ENCODE peak calls at places on chromosomes 5 and 9, in nine cellular contexts. One of them, this sample, is unnamed.

GRCh38 chr5:66829826-66830225 is 233.6 kb downstream of the MAST4 start:
- DNase-seq in cardiac muscle cell: no peak
- DNase-seq in nephron progenitor cell: no peak
- DNase-seq in Calu3: no peak
- DNase-seq in AG09309: no peak
- DNase-seq in AG10803: peak
- DNase-seq in GM20000: no peak
- DNase-seq in gastrocnemius medialis: no peak
- DNase-seq in fibroblast of lung: peak
- DNase-seq in this sample: no peak

GRCh38 chr5:150525163-150525562 is 17.2 kb downstream of the NDST1 start:
- DNase-seq in Calu3: no peak
- DNase-seq in AG09309: no peak
- DNase-seq in GM20000: no peak
- DNase-seq in AG10803: no peak
- DNase-seq in gastrocnemius medialis: peak
- DNase-seq in fibroblast of lung: no peak
- DNase-seq in cardiac muscle cell: no peak
- DNase-seq in nephron progenitor cell: no peak
- DNase-seq in this sample: no peak

GRCh38 chr9:31790720-31791119 is 593.7 kb upstream of the ACO1 start:
- DNase-seq in Calu3: no peak
- DNase-seq in AG10803: no peak
- DNase-seq in fibroblast of lung: no peak
- DNase-seq in nephron progenitor cell: no peak
- DNase-seq in gastrocnemius medialis: no peak
- DNase-seq in GM20000: no peak
- DNase-seq in AG09309: no peak
- DNase-seq in cardiac muscle cell: no peak
- DNase-seq in this sample: no peak

GRCh38 chr9:129446828-129447550 is 173.9 kb downstream of the C9orf50 start:
- DNase-seq in GM20000: no peak
- DNase-seq in nephron progenitor cell: no peak
- DNase-seq in cardiac muscle cell: no peak
- DNase-seq in AG10803: no peak
- DNase-seq in gastrocnemius medialis: no peak
- DNase-seq in AG09309: no peak
- DNase-seq in fibroblast of lung: no peak
- DNase-seq in Calu3: no peak
- DNase-seq in this sample: no peak

GRCh38 chr9:93612796-93613154 is 36.4 kb downstream of the PHF2 start:
- DNase-seq in GM20000: peak
- DNase-seq in cardiac muscle cell: no peak
- DNase-seq in AG09309: no peak
- DNase-seq in AG10803: no peak
- DNase-seq in fibroblast of lung: no peak
- DNase-seq in gastrocnemius medialis: no peak
- DNase-seq in nephron progenitor cell: no peak
- DNase-seq in Calu3: no peak
- DNase-seq in this sample: peak

GRCh38 chr5:150515446-150515845 is 7.5 kb downstream of the NDST1 start:
- DNase-seq in fibroblast of lung: peak
- DNase-seq in gastrocnemius medialis: peak
- DNase-seq in GM20000: no peak
- DNase-seq in AG10803: peak
- DNase-seq in cardiac muscle cell: no peak
- DNase-seq in AG09309: peak
- DNase-seq in Calu3: no peak
- DNase-seq in nephron progenitor cell: no peak
- DNase-seq in this sample: no peak

GRCh38 chr5:39219433-39219832 is at the start of gene FYB1:
- DNase-seq in Calu3: peak
- DNase-seq in fibroblast of lung: no peak
- DNase-seq in cardiac muscle cell: no peak
- DNase-seq in GM20000: no peak
- DNase-seq in nephron progenitor cell: no peak
- DNase-seq in AG09309: peak
- DNase-seq in AG10803: peak
- DNase-seq in gastrocnemius medialis: peak
- DNase-seq in this sample: no peak

GRCh38 chr9:83413367-83413766 is 124.8 kb downstream of the FRMD3 start:
- DNase-seq in fibroblast of lung: no peak
- DNase-seq in Calu3: no peak
- DNase-seq in gastrocnemius medialis: no peak
- DNase-seq in GM20000: no peak
- DNase-seq in AG09309: no peak
- DNase-seq in AG10803: no peak
- DNase-seq in cardiac muscle cell: no peak
- DNase-seq in nephron progenitor cell: no peak
- DNase-seq in this sample: no peak

GRCh38 chr5:61600141-61600480 is 268.1 kb downstream of the ZSWIM6 start:
- DNase-seq in cardiac muscle cell: no peak
- DNase-seq in fibroblast of lung: no peak
- DNase-seq in GM20000: no peak
- DNase-seq in gastrocnemius medialis: no peak
- DNase-seq in nephron progenitor cell: no peak
- DNase-seq in AG09309: no peak
- DNase-seq in Calu3: no peak
- DNase-seq in AG10803: no peak
- DNase-seq in this sample: no peak

GRCh38 chr5:136053336-136054121 is 24.7 kb downstream of the TGFBI start:
- DNase-seq in AG10803: peak
- DNase-seq in AG09309: peak
- DNase-seq in cardiac muscle cell: no peak
- DNase-seq in nephron progenitor cell: no peak
- DNase-seq in fibroblast of lung: peak
- DNase-seq in GM20000: no peak
- DNase-seq in Calu3: peak
- DNase-seq in gastrocnemius medialis: peak
- DNase-seq in this sample: no peak

GRCh38 chr5:1062761-1063568 is 48.9 kb downstream of the SLC12A7 start:
- DNase-seq in nephron progenitor cell: no peak
- DNase-seq in cardiac muscle cell: no peak
- DNase-seq in AG09309: no peak
- DNase-seq in gastrocnemius medialis: no peak
- DNase-seq in Calu3: no peak
- DNase-seq in AG10803: no peak
- DNase-seq in GM20000: no peak
- DNase-seq in fibroblast of lung: no peak
- DNase-seq in this sample: no peak

GRCh38 chr9:123710299-123710698 is 219.6 kb downstream of the DENND1A start:
- DNase-seq in fibroblast of lung: peak
- DNase-seq in nephron progenitor cell: no peak
- DNase-seq in cardiac muscle cell: no peak
- DNase-seq in GM20000: no peak
- DNase-seq in Calu3: no peak
- DNase-seq in AG09309: peak
- DNase-seq in AG10803: peak
- DNase-seq in gastrocnemius medialis: no peak
- DNase-seq in this sample: no peak

GRCh38 chr9:104776787-104777186 is 12.9 kb downstream of the NIPSNAP3B start:
- DNase-seq in AG09309: peak
- DNase-seq in fibroblast of lung: peak
- DNase-seq in nephron progenitor cell: no peak
- DNase-seq in cardiac muscle cell: no peak
- DNase-seq in gastrocnemius medialis: no peak
- DNase-seq in Calu3: no peak
- DNase-seq in AG10803: peak
- DNase-seq in GM20000: no peak
- DNase-seq in this sample: no peak

DNA sequence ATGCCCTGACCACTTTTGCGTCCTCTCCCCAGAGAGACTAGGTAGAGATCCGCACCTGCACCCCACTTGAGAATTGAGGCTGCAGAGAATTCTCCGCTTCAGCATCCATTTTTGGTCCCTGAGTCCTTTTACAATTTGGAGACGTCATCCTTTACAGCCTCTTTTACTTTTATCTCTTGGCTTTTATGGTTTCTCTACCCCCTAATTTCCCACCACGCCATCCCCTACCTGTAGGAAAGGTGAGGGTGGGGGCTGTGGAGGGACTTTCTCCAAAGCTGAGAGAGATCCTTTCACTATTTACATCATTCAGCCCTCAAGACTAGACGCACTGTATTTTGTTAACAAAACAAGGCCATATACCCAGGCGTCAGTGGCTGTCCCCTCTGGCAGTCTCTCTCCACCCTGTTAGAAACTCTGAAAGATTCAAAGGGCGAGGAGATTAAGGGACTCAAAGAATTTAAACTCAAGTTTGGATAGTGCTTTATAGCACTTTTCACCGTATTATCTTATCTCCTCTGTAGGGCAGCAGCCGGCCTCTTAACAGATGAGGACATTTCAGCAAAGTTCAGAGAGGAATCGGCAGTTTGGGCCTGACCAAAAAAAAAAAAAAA is 1.7 kb downstream of the MSX2 start:
- DNase-seq in gastrocnemius medialis: no peak
- DNase-seq in GM20000: no peak
- DNase-seq in AG09309: no peak
- DNase-seq in fibroblast of lung: no peak
- DNase-seq in cardiac muscle cell: no peak
- DNase-seq in Calu3: no peak
- DNase-seq in nephron progenitor cell: no peak
- DNase-seq in AG10803: no peak
- DNase-seq in this sample: no peak
- TF ChIP-seq CTCF in gastrocnemius medialis: no peak
- TF ChIP-seq CTCF in GM20000: no peak
- TF ChIP-seq CTCF in AG09309: no peak
- TF ChIP-seq CTCF in fibroblast of lung: no peak
- TF ChIP-seq CTCF in cardiac muscle cell: no peak
- TF ChIP-seq CTCF in Calu3: no peak
- TF ChIP-seq CTCF in nephron progenitor cell: no peak
- TF ChIP-seq CTCF in AG10803: no peak
- TF ChIP-seq CTCF in this sample: no peak

GRCh38 chr5:155594270-155594669 is 580.7 kb downstream of the KIF4B start:
- DNase-seq in gastrocnemius medialis: no peak
- DNase-seq in fibroblast of lung: no peak
- DNase-seq in AG09309: no peak
- DNase-seq in GM20000: no peak
- DNase-seq in nephron progenitor cell: no peak
- DNase-seq in cardiac muscle cell: no peak
- DNase-seq in AG10803: no peak
- DNase-seq in Calu3: no peak
- DNase-seq in this sample: no peak
- TF ChIP-seq CTCF in gastrocnemius medialis: no peak
- TF ChIP-seq CTCF in fibroblast of lung: no peak
- TF ChIP-seq CTCF in AG09309: no peak
- TF ChIP-seq CTCF in GM20000: no peak
- TF ChIP-seq CTCF in nephron progenitor cell: no peak
- TF ChIP-seq CTCF in cardiac muscle cell: no peak
- TF ChIP-seq CTCF in AG10803: no peak
- TF ChIP-seq CTCF in Calu3: no peak
- TF ChIP-seq CTCF in this sample: no peak

GRCh38 chr9:122580360-122580759 is 2.8 kb downstream of the OR1L8 start:
- DNase-seq in nephron progenitor cell: no peak
- DNase-seq in fibroblast of lung: peak
- DNase-seq in gastrocnemius medialis: no peak
- DNase-seq in AG10803: peak
- DNase-seq in cardiac muscle cell: no peak
- DNase-seq in GM20000: no peak
- DNase-seq in Calu3: no peak
- DNase-seq in AG09309: peak
- DNase-seq in this sample: no peak

GRCh38 chr9:122579874-122580273 is 3.3 kb downstream of the OR1L8 start:
- DNase-seq in cardiac muscle cell: no peak
- DNase-seq in gastrocnemius medialis: no peak
- DNase-seq in Calu3: no peak
- DNase-seq in GM20000: no peak
- DNase-seq in AG09309: no peak
- DNase-seq in AG10803: no peak
- DNase-seq in fibroblast of lung: no peak
- DNase-seq in nephron progenitor cell: no peak
- DNase-seq in this sample: no peak
- TF ChIP-seq CTCF in cardiac muscle cell: no peak
- TF ChIP-seq CTCF in gastrocnemius medialis: no peak
- TF ChIP-seq CTCF in Calu3: no peak
- TF ChIP-seq CTCF in GM20000: no peak
- TF ChIP-seq CTCF in AG09309: no peak
- TF ChIP-seq CTCF in AG10803: no peak
- TF ChIP-seq CTCF in fibroblast of lung: no peak
- TF ChIP-seq CTCF in nephron progenitor cell: no peak
- TF ChIP-seq CTCF in this sample: no peak

GRCh38 chr9:69932901-69933300 is 110.7 kb upstream of the MAMDC2 start:
- DNase-seq in AG09309: no peak
- DNase-seq in cardiac muscle cell: no peak
- DNase-seq in Calu3: peak
- DNase-seq in fibroblast of lung: no peak
- DNase-seq in AG10803: no peak
- DNase-seq in nephron progenitor cell: peak
- DNase-seq in gastrocnemius medialis: no peak
- DNase-seq in GM20000: no peak
- DNase-seq in this sample: no peak
- TF ChIP-seq CTCF in AG09309: peak
- TF ChIP-seq CTCF in cardiac muscle cell: peak
- TF ChIP-seq CTCF in Calu3: no peak
- TF ChIP-seq CTCF in fibroblast of lung: no peak
- TF ChIP-seq CTCF in AG10803: peak
- TF ChIP-seq CTCF in nephron progenitor cell: peak
- TF ChIP-seq CTCF in gastrocnemius medialis: no peak
- TF ChIP-seq CTCF in GM20000: no peak
- TF ChIP-seq CTCF in this sample: no peak

GRCh38 chr5:162591724-162592123 is 524.2 kb downstream of the GABRG2 start:
- DNase-seq in fibroblast of lung: no peak
- DNase-seq in AG10803: no peak
- DNase-seq in gastrocnemius medialis: no peak
- DNase-seq in cardiac muscle cell: no peak
- DNase-seq in nephron progenitor cell: no peak
- DNase-seq in GM20000: no peak
- DNase-seq in Calu3: no peak
- DNase-seq in AG09309: no peak
- DNase-seq in this sample: no peak

GRCh38 chr5:162593881-162594280 is 526.3 kb downstream of the GABRG2 start:
- DNase-seq in Calu3: no peak
- DNase-seq in cardiac muscle cell: no peak
- DNase-seq in nephron progenitor cell: no peak
- DNase-seq in fibroblast of lung: no peak
- DNase-seq in AG10803: no peak
- DNase-seq in gastrocnemius medialis: no peak
- DNase-seq in AG09309: no peak
- DNase-seq in GM20000: no peak
- DNase-seq in this sample: no peak
- TF ChIP-seq CTCF in Calu3: peak
- TF ChIP-seq CTCF in cardiac muscle cell: no peak
- TF ChIP-seq CTCF in nephron progenitor cell: peak
- TF ChIP-seq CTCF in fibroblast of lung: no peak
- TF ChIP-seq CTCF in AG10803: no peak
- TF ChIP-seq CTCF in gastrocnemius medialis: peak
- TF ChIP-seq CTCF in AG09309: no peak
- TF ChIP-seq CTCF in GM20000: peak
- TF ChIP-seq CTCF in this sample: peak

DNA sequence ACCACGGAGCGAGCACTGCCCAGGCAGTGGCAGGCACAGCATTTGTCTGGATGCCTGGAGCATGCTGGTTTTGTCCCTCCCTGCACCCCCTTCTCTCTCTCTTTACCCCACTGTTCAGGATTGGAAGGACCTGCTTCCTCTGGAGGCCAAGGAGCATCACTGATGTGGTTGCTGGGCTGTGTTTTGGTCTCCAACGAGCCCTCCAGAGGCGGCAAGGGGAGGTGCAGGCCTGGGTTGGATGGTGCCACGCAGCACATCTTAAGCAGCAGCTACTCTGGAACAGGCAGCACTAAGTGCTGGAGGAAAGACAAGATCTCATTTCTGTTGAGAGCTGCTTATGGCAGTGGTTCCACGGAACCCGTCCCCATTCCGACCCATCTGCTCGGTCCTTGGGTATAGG is 139.6 kb downstream of the CMYA5 start:
- DNase-seq in Calu3: peak
- DNase-seq in AG10803: no peak
- DNase-seq in fibroblast of lung: no peak
- DNase-seq in cardiac muscle cell: peak
- DNase-seq in AG09309: no peak
- DNase-seq in gastrocnemius medialis: no peak
- DNase-seq in GM20000: no peak
- DNase-seq in nephron progenitor cell: peak
- DNase-seq in this sample: no peak
- TF ChIP-seq CTCF in Calu3: no peak
- TF ChIP-seq CTCF in AG10803: peak
- TF ChIP-seq CTCF in fibroblast of lung: peak
- TF ChIP-seq CTCF in cardiac muscle cell: peak
- TF ChIP-seq CTCF in AG09309: peak
- TF ChIP-seq CTCF in gastrocnemius medialis: peak
- TF ChIP-seq CTCF in GM20000: no peak
- TF ChIP-seq CTCF in nephron progenitor cell: peak
- TF ChIP-seq CTCF in this sample: peak

This sample was measured in GM10248.